ENCODE peak calls at places on chromosomes 1 and 21, in six cellular contexts. One of them, this sample, is unnamed.
A peak's percentile ranks its signal among the peaks of the same experiment; 100 is the strongest.

GRCh38 chr21:45421846-45422775 is 17.1 kb downstream of the COL18A1 start:
- DNase-seq in esophagus muscularis mucosa: no peak
- DNase-seq in transverse colon: no peak
- DNase-seq in sigmoid colon: peak; percentile 54
- DNase-seq in prostate gland: no peak
- DNase-seq in stomach: no peak
- DNase-seq in this sample: no peak

GRCh38 chr1:71393301-71393700 is 312.5 kb upstream of the ZRANB2 start:
- DNase-seq in esophagus muscularis mucosa: no peak
- DNase-seq in sigmoid colon: no peak
- DNase-seq in transverse colon: no peak
- DNase-seq in prostate gland: no peak
- DNase-seq in stomach: no peak
- DNase-seq in this sample: no peak

GRCh38 chr1:3664700-3665375 is 12.5 kb downstream of the TP73 start:
- DNase-seq in prostate gland: no peak
- DNase-seq in esophagus muscularis mucosa: no peak
- DNase-seq in transverse colon: no peak
- DNase-seq in stomach: no peak
- DNase-seq in sigmoid colon: no peak
- DNase-seq in this sample: no peak

GRCh38 chr1:228323401-228323800 is 83.2 kb downstream of the TRIM11 start:
- DNase-seq in esophagus muscularis mucosa: no peak
- DNase-seq in transverse colon: no peak
- DNase-seq in prostate gland: no peak
- DNase-seq in stomach: peak; percentile 19
- DNase-seq in sigmoid colon: peak; percentile 56
- DNase-seq in this sample: no peak

GRCh38 chr21:38295997-38296764 is 39.4 kb downstream of the KCNJ15 start:
- DNase-seq in transverse colon: no peak
- DNase-seq in prostate gland: no peak
- DNase-seq in stomach: no peak
- DNase-seq in esophagus muscularis mucosa: no peak
- DNase-seq in sigmoid colon: no peak
- DNase-seq in this sample: no peak

GRCh38 chr1:209584186-209584776 is 767 bp downstream of the CAMK1G start:
- DNase-seq in sigmoid colon: no peak
- DNase-seq in transverse colon: no peak
- DNase-seq in esophagus muscularis mucosa: no peak
- DNase-seq in prostate gland: no peak
- DNase-seq in stomach: no peak
- DNase-seq in this sample: no peak

GRCh38 chr21:37496972-37497371 is 130.4 kb downstream of the DYRK1A start:
- DNase-seq in stomach: no peak
- DNase-seq in esophagus muscularis mucosa: no peak
- DNase-seq in transverse colon: no peak
- DNase-seq in prostate gland: no peak
- DNase-seq in sigmoid colon: no peak
- DNase-seq in this sample: no peak

GRCh38 chr1:92599184-92599583 is 112.5 kb upstream of the GFI1 start:
- DNase-seq in transverse colon: no peak
- DNase-seq in esophagus muscularis mucosa: no peak
- DNase-seq in sigmoid colon: no peak
- DNase-seq in prostate gland: no peak
- DNase-seq in stomach: no peak
- DNase-seq in this sample: no peak

GRCh38 chr1:41319106-41319755 is 42.0 kb upstream of the FOXO6 start:
- DNase-seq in esophagus muscularis mucosa: peak; percentile 26
- DNase-seq in stomach: no peak
- DNase-seq in transverse colon: no peak
- DNase-seq in prostate gland: no peak
- DNase-seq in sigmoid colon: no peak
- DNase-seq in this sample: no peak

GRCh38 chr1:9149151-9149550 is 20.2 kb upstream of the GPR157 start:
- DNase-seq in transverse colon: no peak
- DNase-seq in esophagus muscularis mucosa: no peak
- DNase-seq in prostate gland: no peak
- DNase-seq in stomach: no peak
- DNase-seq in sigmoid colon: no peak
- DNase-seq in this sample: no peak

GRCh38 chr1:36239941-36240637 is 15.8 kb downstream of the THRAP3 start:
- DNase-seq in sigmoid colon: no peak
- DNase-seq in stomach: no peak
- DNase-seq in esophagus muscularis mucosa: no peak
- DNase-seq in transverse colon: no peak
- DNase-seq in prostate gland: no peak
- DNase-seq in this sample: no peak

GRCh38 chr21:17612023-17612564 is 607 bp downstream of the BTG3 start:
- DNase-seq in sigmoid colon: peak; percentile 70
- DNase-seq in esophagus muscularis mucosa: no peak
- DNase-seq in stomach: peak; percentile 48
- DNase-seq in prostate gland: peak; percentile 25
- DNase-seq in transverse colon: peak; percentile 41
- DNase-seq in this sample: no peak

GRCh38 chr1:93659805-93660479 is 21.7 kb downstream of the BCAR3 start:
- DNase-seq in stomach: no peak
- DNase-seq in transverse colon: no peak
- DNase-seq in prostate gland: no peak
- DNase-seq in sigmoid colon: no peak
- DNase-seq in esophagus muscularis mucosa: no peak
- DNase-seq in this sample: no peak

GRCh38 chr1:114339379-114339778 is 171.6 kb downstream of the TRIM33 start:
- DNase-seq in transverse colon: no peak
- DNase-seq in sigmoid colon: no peak
- DNase-seq in prostate gland: no peak
- DNase-seq in stomach: no peak
- DNase-seq in esophagus muscularis mucosa: peak; percentile 75
- DNase-seq in this sample: no peak

GRCh38 chr1:34266127-34266951 is 89.6 kb downstream of the C1orf94 start:
- DNase-seq in sigmoid colon: no peak
- DNase-seq in transverse colon: no peak
- DNase-seq in prostate gland: no peak
- DNase-seq in esophagus muscularis mucosa: peak; percentile 75
- DNase-seq in stomach: no peak
- DNase-seq in this sample: no peak

GRCh38 chr1:7579831-7580804 is 191.0 kb upstream of the VAMP3 start:
- DNase-seq in esophagus muscularis mucosa: no peak
- DNase-seq in stomach: no peak
- DNase-seq in prostate gland: no peak
- DNase-seq in transverse colon: no peak
- DNase-seq in sigmoid colon: peak; percentile 60
- DNase-seq in this sample: no peak

GRCh38 chr1:13687361-13687760 is 12.6 kb upstream of the PRDM2 start:
- DNase-seq in sigmoid colon: no peak
- DNase-seq in prostate gland: no peak
- DNase-seq in stomach: no peak
- DNase-seq in esophagus muscularis mucosa: no peak
- DNase-seq in transverse colon: no peak
- DNase-seq in this sample: no peak

GRCh38 chr1:116256875-116257823 is 115.9 kb upstream of the ATP1A1 start:
- DNase-seq in transverse colon: peak; percentile 76
- DNase-seq in sigmoid colon: no peak
- DNase-seq in prostate gland: no peak
- DNase-seq in stomach: peak; percentile 64
- DNase-seq in esophagus muscularis mucosa: no peak
- DNase-seq in this sample: no peak

GRCh38 chr21:46092811-46093667 is 4.9 kb upstream of the COL6A2 start:
- DNase-seq in esophagus muscularis mucosa: peak; percentile 92
- DNase-seq in stomach: peak; percentile 15
- DNase-seq in sigmoid colon: peak; percentile 90
- DNase-seq in prostate gland: no peak
- DNase-seq in transverse colon: no peak
- DNase-seq in this sample: no peak

GRCh38 chr1:12600880-12601633 is 17.0 kb downstream of the DHRS3 start:
- DNase-seq in transverse colon: peak; percentile 68
- DNase-seq in sigmoid colon: no peak
- DNase-seq in stomach: peak; percentile 68
- DNase-seq in prostate gland: no peak
- DNase-seq in esophagus muscularis mucosa: no peak
- DNase-seq in this sample: no peak

GRCh38 chr1:15107052-15107687 is 46.4 kb upstream of the TMEM51 start:
- DNase-seq in prostate gland: no peak
- DNase-seq in stomach: no peak
- DNase-seq in esophagus muscularis mucosa: no peak
- DNase-seq in sigmoid colon: no peak
- DNase-seq in transverse colon: no peak
- DNase-seq in this sample: no peak

GRCh38 chr1:54355931-54356679 is 50.1 kb downstream of the SSBP3 start:
- DNase-seq in transverse colon: peak; percentile 50
- DNase-seq in sigmoid colon: no peak
- DNase-seq in prostate gland: no peak
- DNase-seq in esophagus muscularis mucosa: no peak
- DNase-seq in stomach: no peak
- DNase-seq in this sample: no peak

GRCh38 chr1:17427696-17428660 is 11.5 kb downstream of the RCC2 start:
- DNase-seq in esophagus muscularis mucosa: no peak
- DNase-seq in stomach: peak; percentile 46
- DNase-seq in prostate gland: peak; percentile 24
- DNase-seq in sigmoid colon: no peak
- DNase-seq in transverse colon: peak; percentile 59
- DNase-seq in this sample: no peak
- TF ChIP-seq POLR2A in esophagus muscularis mucosa: no peak
- TF ChIP-seq POLR2A in stomach: no peak
- TF ChIP-seq POLR2A in prostate gland: no peak
- TF ChIP-seq POLR2A in sigmoid colon: no peak
- TF ChIP-seq POLR2A in transverse colon: no peak
- TF ChIP-seq POLR2A in this sample: no peak

GRCh38 chr21:32508558-32508957 is 76.8 kb downstream of the TCP10L start:
- DNase-seq in transverse colon: no peak
- DNase-seq in sigmoid colon: peak; percentile 50
- DNase-seq in prostate gland: no peak
- DNase-seq in stomach: no peak
- DNase-seq in esophagus muscularis mucosa: no peak
- DNase-seq in this sample: no peak

GRCh38 chr21:32515869-32516268 is 69.5 kb downstream of the TCP10L start:
- DNase-seq in stomach: no peak
- DNase-seq in prostate gland: no peak
- DNase-seq in esophagus muscularis mucosa: no peak
- DNase-seq in transverse colon: no peak
- DNase-seq in sigmoid colon: no peak
- DNase-seq in this sample: no peak

GRCh38 chr21:32516729-32517649 is 68.3 kb downstream of the TCP10L start:
- DNase-seq in sigmoid colon: peak; percentile 67
- DNase-seq in transverse colon: no peak
- DNase-seq in stomach: no peak
- DNase-seq in prostate gland: no peak
- DNase-seq in esophagus muscularis mucosa: no peak
- DNase-seq in this sample: no peak

GRCh38 chr21:32519945-32520884 is 65.1 kb downstream of the TCP10L start:
- DNase-seq in sigmoid colon: no peak
- DNase-seq in transverse colon: no peak
- DNase-seq in prostate gland: no peak
- DNase-seq in stomach: no peak
- DNase-seq in esophagus muscularis mucosa: no peak
- DNase-seq in this sample: no peak

DNA sequence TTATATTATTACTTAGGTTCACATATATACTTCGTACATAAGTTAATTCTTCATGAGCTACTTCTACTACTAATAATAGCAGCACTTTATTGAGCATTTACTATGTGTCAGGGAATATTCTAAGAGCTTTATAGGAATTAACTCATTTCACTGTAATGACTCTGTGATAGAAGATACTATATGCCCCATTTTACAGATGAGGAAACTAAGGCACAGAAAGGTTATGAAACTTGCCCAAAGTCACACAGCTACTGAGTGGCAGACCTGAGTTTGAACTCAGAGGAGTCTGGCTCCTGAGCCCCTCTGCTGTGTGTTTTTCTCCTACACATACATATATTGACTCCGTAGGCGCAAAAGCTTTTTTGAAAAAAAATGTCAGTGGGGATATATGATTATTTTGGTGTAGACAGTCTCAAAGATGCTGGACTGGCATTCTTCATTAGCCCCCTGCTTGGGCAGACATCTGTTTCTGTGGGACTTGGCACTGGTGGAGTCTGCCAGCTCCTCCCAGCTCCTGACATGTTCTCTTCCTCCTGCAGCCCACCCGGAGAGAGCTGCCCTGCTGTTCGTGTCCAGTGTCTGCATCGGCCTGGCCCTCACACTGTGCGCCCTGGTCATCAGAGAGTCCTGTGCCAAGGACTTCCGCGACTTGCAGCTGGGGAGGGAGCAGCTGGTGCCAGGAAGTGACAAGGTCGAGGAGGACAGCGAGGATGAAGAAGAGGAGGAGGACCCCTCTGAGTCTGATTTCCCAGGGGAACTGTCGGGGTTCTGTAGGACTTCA is 70.9 kb downstream of the TCP10L start:
- DNase-seq in sigmoid colon: peak; percentile 54
- DNase-seq in transverse colon: no peak
- DNase-seq in prostate gland: no peak
- DNase-seq in esophagus muscularis mucosa: no peak
- DNase-seq in stomach: no peak
- DNase-seq in this sample: no peak
- TF ChIP-seq POLR2AphosphoS5 in sigmoid colon: no peak
- TF ChIP-seq POLR2AphosphoS5 in transverse colon: no peak
- TF ChIP-seq POLR2AphosphoS5 in prostate gland: no peak
- TF ChIP-seq POLR2AphosphoS5 in esophagus muscularis mucosa: no peak
- TF ChIP-seq POLR2AphosphoS5 in stomach: no peak
- TF ChIP-seq POLR2AphosphoS5 in this sample: no peak

GRCh38 chr1:153649137-153649866 is 9.2 kb upstream of the SNAPIN start:
- DNase-seq in sigmoid colon: no peak
- DNase-seq in prostate gland: no peak
- DNase-seq in esophagus muscularis mucosa: no peak
- DNase-seq in stomach: peak; percentile 87
- DNase-seq in transverse colon: no peak
- DNase-seq in this sample: no peak
- TF ChIP-seq POLR2A in sigmoid colon: no peak
- TF ChIP-seq POLR2A in prostate gland: no peak
- TF ChIP-seq POLR2A in esophagus muscularis mucosa: no peak
- TF ChIP-seq POLR2A in stomach: no peak
- TF ChIP-seq POLR2A in transverse colon: no peak
- TF ChIP-seq POLR2A in this sample: no peak

GRCh38 chr21:42220138-42220701 is 1.3 kb downstream of the ABCG1 start:
- DNase-seq in stomach: peak; percentile 69
- DNase-seq in sigmoid colon: peak; percentile 89
- DNase-seq in esophagus muscularis mucosa: peak; percentile 94
- DNase-seq in transverse colon: peak; percentile 76
- DNase-seq in prostate gland: peak; percentile 62
- DNase-seq in this sample: peak; percentile 53
- TF ChIP-seq POLR2AphosphoS5 in stomach: peak; percentile 52
- TF ChIP-seq POLR2AphosphoS5 in sigmoid colon: peak; percentile 56
- TF ChIP-seq POLR2AphosphoS5 in esophagus muscularis mucosa: peak; percentile 87
- TF ChIP-seq POLR2AphosphoS5 in transverse colon: peak; percentile 81
- TF ChIP-seq POLR2AphosphoS5 in prostate gland: peak; percentile 90
- TF ChIP-seq POLR2AphosphoS5 in this sample: no peak

GRCh38 chr1:198086051-198086745 is 70.6 kb upstream of the NEK7 start:
- DNase-seq in prostate gland: no peak
- DNase-seq in esophagus muscularis mucosa: no peak
- DNase-seq in stomach: no peak
- DNase-seq in transverse colon: no peak
- DNase-seq in sigmoid colon: no peak
- DNase-seq in this sample: no peak
- TF ChIP-seq POLR2A in prostate gland: no peak
- TF ChIP-seq POLR2A in esophagus muscularis mucosa: no peak
- TF ChIP-seq POLR2A in stomach: no peak
- TF ChIP-seq POLR2A in transverse colon: no peak
- TF ChIP-seq POLR2A in sigmoid colon: no peak
- TF ChIP-seq POLR2A in this sample: no peak

This sample was measured in GM12892.